ENCODE peak calls at places on chromosomes 4 and X, in four cellular contexts. One of them, this sample, is unnamed.

GRCh38 chr4:31741321-31741720 is 1021.2 kb downstream of the PCDH7 start:
- DNase-seq in SK-MEL-5: no peak
- DNase-seq in midbrain: no peak
- DNase-seq in naive thymus-derived CD8-positive, alpha-beta T cell: no peak
- DNase-seq in this sample: no peak

GRCh38 chr4:94695389-94695788 is 62.4 kb upstream of the BMPR1B start:
- DNase-seq in naive thymus-derived CD8-positive, alpha-beta T cell: no peak
- DNase-seq in SK-MEL-5: no peak
- DNase-seq in midbrain: no peak
- DNase-seq in this sample: no peak

GRCh38 chrX:10111364-10112148 is 45.2 kb upstream of the CLCN4 start:
- DNase-seq in naive thymus-derived CD8-positive, alpha-beta T cell: peak
- DNase-seq in SK-MEL-5: no peak
- DNase-seq in midbrain: no peak
- DNase-seq in this sample: no peak

GRCh38 chr4:185637162-185637875 is 102.0 kb upstream of the PDLIM3 start:
- DNase-seq in SK-MEL-5: no peak
- DNase-seq in naive thymus-derived CD8-positive, alpha-beta T cell: no peak
- DNase-seq in midbrain: no peak
- DNase-seq in this sample: no peak

GRCh38 chrX:42485621-42486020 is 292.3 kb downstream of the PPP1R2C start:
- DNase-seq in naive thymus-derived CD8-positive, alpha-beta T cell: no peak
- DNase-seq in SK-MEL-5: no peak
- DNase-seq in midbrain: no peak
- DNase-seq in this sample: no peak

GRCh38 chrX:110667706-110668105 is 127.9 kb downstream of the CHRDL1 start:
- DNase-seq in naive thymus-derived CD8-positive, alpha-beta T cell: no peak
- DNase-seq in midbrain: no peak
- DNase-seq in SK-MEL-5: no peak
- DNase-seq in this sample: no peak

GRCh38 chrX:136272325-136272724 is 21.1 kb upstream of the MAP7D3 start:
- DNase-seq in SK-MEL-5: peak
- DNase-seq in midbrain: no peak
- DNase-seq in naive thymus-derived CD8-positive, alpha-beta T cell: no peak
- DNase-seq in this sample: no peak

GRCh38 chrX:102959471-102959870 is 22.4 kb downstream of the RAB40AL start:
- DNase-seq in naive thymus-derived CD8-positive, alpha-beta T cell: no peak
- DNase-seq in midbrain: no peak
- DNase-seq in SK-MEL-5: peak
- DNase-seq in this sample: no peak

GRCh38 chr4:119731778-119732177 is 103.2 kb upstream of the PDE5A start:
- DNase-seq in naive thymus-derived CD8-positive, alpha-beta T cell: no peak
- DNase-seq in midbrain: no peak
- DNase-seq in SK-MEL-5: no peak
- DNase-seq in this sample: no peak

GRCh38 chrX:83419030-83419792 is 88.9 kb upstream of the POU3F4 start:
- DNase-seq in naive thymus-derived CD8-positive, alpha-beta T cell: no peak
- DNase-seq in SK-MEL-5: no peak
- DNase-seq in midbrain: no peak
- DNase-seq in this sample: no peak